ENCODE peak calls at places on chromosomes 3 and 15, in eight cellular contexts. I is GM13976, Y is psoas muscle, K is cardiac muscle cell, P is omental fat pad, Q is OCI-LY7, O is Peyer's patch, V is coronary artery. J is an unnamed sample.

GRCh38 chr3:14725564-14726420 is 50.9 kb downstream of the C3orf20 start:
- DNase-seq in I (no peak), K (peak; percentile 22), P (no peak), V (peak; percentile 84), O (peak; percentile 50), Y (peak; percentile 18), Q (no peak), J (no peak)

GRCh38 chr3:129122697-129123055 is 1.1 kb upstream of the RAB43 start:
- DNase-seq in O (no peak), I (no peak), P (no peak), V (no peak), Q (no peak), Y (no peak), K (no peak), J (no peak)

GRCh38 chr3:72572489-72573007 is 275.7 kb downstream of the SHQ1 start:
- DNase-seq in P (no peak), Y (no peak), I (no peak), V (no peak), O (no peak), Q (no peak), K (no peak), J (no peak)

GRCh38 chr3:43465109-43465508 is 156.7 kb downstream of the ANO10 start:
- DNase-seq in Q (no peak), P (no peak), O (no peak), Y (no peak), I (no peak), K (no peak), V (no peak), J (no peak)

GRCh38 chr3:120559228-120560061 is 36.7 kb upstream of the NDUFB4 start:
- DNase-seq in I (no peak), P (no peak), K (peak; percentile 56), V (peak; percentile 87), O (no peak), Y (peak; percentile 45), Q (no peak), J (no peak)

GRCh38 chr3:176767385-176767784 is 429.9 kb downstream of the TBL1XR1 start:
- DNase-seq in V (no peak), I (no peak), Y (no peak), O (no peak), K (no peak), P (no peak), Q (no peak), J (no peak)

GRCh38 chr3:165696496-165696895 is 140.7 kb downstream of the BCHE start:
- DNase-seq in Q (no peak), P (no peak), O (no peak), Y (no peak), K (no peak), I (no peak), V (no peak), J (no peak)

GRCh38 chr3:87267953-87268645 is 8.3 kb downstream of the POU1F1 start:
- DNase-seq in P (no peak), I (no peak), K (no peak), Y (no peak), Q (no peak), V (no peak), O (no peak), J (no peak)

GRCh38 chr15:33865416-33865815 is 102.9 kb upstream of the CHRM5 start:
- DNase-seq in K (no peak), P (no peak), O (no peak), V (no peak), Y (no peak), I (no peak), Q (no peak), J (no peak)

GRCh38 chr3:140651287-140651686 is 26.6 kb upstream of the TRIM42 start:
- DNase-seq in Y (no peak), I (no peak), P (no peak), O (no peak), K (no peak), Q (no peak), V (no peak), J (no peak)

GRCh38 chr15:91689377-91689776 is 164.1 kb upstream of the SLCO3A1 start:
- DNase-seq in P (no peak), V (no peak), O (no peak), I (no peak), K (no peak), Q (no peak), Y (no peak), J (no peak)

GRCh38 chr3:102745881-102746280 is 311.1 kb downstream of the ZPLD1 start:
- DNase-seq in Q (no peak), I (no peak), K (no peak), O (no peak), V (no peak), Y (no peak), P (no peak), J (no peak)

GRCh38 chr15:55168350-55168974 is 28.3 kb downstream of the RSL24D1 start:
- DNase-seq in K (peak; percentile 74), P (no peak), V (no peak), Q (peak; percentile 64), I (peak; percentile 73), O (peak; percentile 63), Y (peak; percentile 25), J (no peak)

GRCh38 chr15:57306305-57306943 is 69.9 kb upstream of the CGNL1 start:
- DNase-seq in P (peak; percentile 96), Q (peak; percentile 81), I (peak; percentile 92), K (peak; percentile 85), V (peak; percentile 79), Y (peak; percentile 87), O (peak; percentile 93), J (peak; percentile 91)

GRCh38 chr3:96478496-96478895 is 335.9 kb upstream of the EPHA6 start:
- DNase-seq in K (no peak), Q (no peak), Y (no peak), V (no peak), P (no peak), O (no peak), I (no peak), J (no peak)

GRCh38 chr3:165439765-165440164 is 243.6 kb upstream of the SLITRK3 start:
- DNase-seq in I (no peak), Q (no peak), P (no peak), K (no peak), Y (no peak), O (no peak), V (no peak), J (no peak)

GRCh38 chr3:147392083-147392916 is 14.0 kb downstream of the ZIC4 start:
- DNase-seq in K (peak; percentile 64), P (no peak), I (no peak), O (no peak), Q (no peak), Y (peak; percentile 70), V (peak; percentile 70), J (no peak)

GRCh38 chr3:158769519-158770253 is 32.2 kb upstream of the MFSD1 start:
- DNase-seq in P (no peak), Q (no peak), O (no peak), V (no peak), K (no peak), Y (no peak), I (no peak), J (no peak)

GRCh38 chr3:66407281-66408218 is 93.3 kb downstream of the LRIG1 start:
- DNase-seq in Q (peak; percentile 78), I (peak; percentile 91), K (peak; percentile 58), V (peak; percentile 77), O (peak; percentile 83), Y (peak; percentile 78), P (peak; percentile 77), J (peak; percentile 83)

GRCh38 chr3:53850895-53851294 is 4.5 kb downstream of the IL17RB start:
- DNase-seq in I (no peak), P (no peak), V (no peak), K (peak; percentile 41), Y (no peak), O (no peak), Q (no peak), J (no peak)

GRCh38 chr15:25863067-25863967 is at the start of gene ATP10A:
- DNase-seq in K (peak; percentile 50), Y (peak; percentile 48), P (no peak), I (no peak), Q (no peak), O (no peak), V (no peak), J (no peak)

GRCh38 chr3:111851511-111851954 is 7.5 kb upstream of the PHLDB2 start:
- DNase-seq in I (no peak), V (no peak), Q (no peak), O (no peak), P (no peak), K (no peak), Y (no peak), J (no peak)

GRCh38 chr3:71926242-71926560 is 141.3 kb upstream of the PROK2 start:
- DNase-seq in Q (peak; percentile 59), O (no peak), I (peak; percentile 44), P (no peak), V (no peak), K (peak; percentile 36), Y (no peak), J (no peak)

GRCh38 chr3:178047496-178047895 is 488.7 kb upstream of the KCNMB2 start:
- DNase-seq in P (no peak), Q (no peak), K (no peak), V (no peak), O (no peak), I (no peak), Y (no peak), J (no peak)

GRCh38 chr3:127252446-127252845 is 35.4 kb downstream of the PRR20G start:
- DNase-seq in K (no peak), Y (no peak), I (no peak), V (no peak), Q (no peak), P (no peak), O (no peak), J (no peak)

GRCh38 chr15:33834892-33835730 is 133.2 kb upstream of the CHRM5 start:
- DNase-seq in O (no peak), V (no peak), K (no peak), Q (no peak), Y (no peak), I (no peak), P (no peak), J (no peak)

GRCh38 chr3:152556731-152557254 is 278.1 kb upstream of the P2RY1 start:
- DNase-seq in P (no peak), V (no peak), K (peak; percentile 7), Q (no peak), Y (no peak), O (no peak), I (peak; percentile 41), J (no peak)

GRCh38 chr3:131526801-131527347 is 24.1 kb upstream of the MRPL3 start:
- DNase-seq in K (peak; percentile 46), Q (no peak), P (no peak), Y (peak; percentile 43), I (peak; percentile 36), O (peak; percentile 45), V (no peak), J (peak; percentile 72)
- TF ChIP-seq CTCF in K (peak; percentile 71), Q (no peak), P (no peak), Y (no peak), I (peak; percentile 30), O (no peak), V (no peak), J (peak; percentile 48)

GRCh38 chr3:156816794-156817741 is 9.1 kb upstream of the LEKR1 start:
- DNase-seq in K (peak; percentile 91), Y (peak; percentile 86), P (peak; percentile 38), V (peak; percentile 87), I (peak; percentile 84), O (peak; percentile 93), Q (peak; percentile 72), J (peak; percentile 91)
- TF ChIP-seq CTCF in K (no peak), Y (no peak), P (no peak), V (no peak), I (no peak), O (no peak), Q (no peak), J (no peak)

GRCh38 chr15:72873379-72874233 is 90.0 kb upstream of the ADPGK start:
- DNase-seq in O (no peak), I (no peak), P (no peak), V (no peak), K (no peak), Y (peak; percentile 83), Q (no peak), J (no peak)
- TF ChIP-seq CTCF in O (no peak), I (no peak), P (no peak), V (no peak), K (no peak), Y (no peak), Q (no peak), J (no peak)

GRCh38 chr15:41972341-41973237 is at the start of gene EHD4:
- DNase-seq in K (peak; percentile 100), V (peak; percentile 98), Y (peak; percentile 97), I (peak; percentile 96), Q (peak; percentile 98), O (peak; percentile 98), P (peak; percentile 90), J (peak; percentile 96)
- TF ChIP-seq CTCF in K (peak; percentile 27), V (no peak), Y (peak; percentile 36), I (peak; percentile 19), Q (peak; percentile 35), O (no peak), P (no peak), J (peak; percentile 49)